ENCODE peak calls at places on chromosomes 1 and 21, in five cellular contexts. Y is uterus; V is fibroblast of lung; B is mammary epithelial cell; W is effector memory CD4-positive, alpha-beta T cell. M is an unnamed sample.

GRCh38 chr1:56133517-56134472 is 445.6 kb downstream of the PLPP3 start:
- DNase-seq in Y (no peak), V (no peak), B (no peak), W (no peak), M (no peak)

GRCh38 chr1:229254910-229255541 is 15.9 kb upstream of the RAB4A start:
- DNase-seq in Y (no peak), V (no peak), B (no peak), W (no peak), M (no peak)

GRCh38 chr1:156474966-156475365 is 25.6 kb downstream of the MEF2D start:
- DNase-seq in Y (no peak), V (no peak), B (no peak), W (no peak), M (no peak)

GRCh38 chr1:64357376-64357775 is 112.6 kb upstream of the CACHD1 start:
- DNase-seq in Y (no peak), V (no peak), B (no peak), W (no peak), M (no peak)

GRCh38 chr1:22808846-22809501 is 98.3 kb downstream of the EPHB2 start:
- DNase-seq in Y (peak), V (peak), B (no peak), W (no peak), M (no peak)

GRCh38 chr1:225209153-225209552 is 218.7 kb downstream of the LBR start:
- DNase-seq in Y (no peak), V (no peak), B (no peak), W (no peak), M (no peak)

GRCh38 chr1:53449693-53450092 is 9.5 kb upstream of the DMRTB1 start:
- DNase-seq in Y (no peak), V (no peak), B (no peak), W (no peak), M (no peak)

GRCh38 chr21:16084776-16085364 is 355.1 kb downstream of the USP25 start:
- DNase-seq in Y (peak), V (peak), B (no peak), W (no peak), M (no peak)

DNA sequence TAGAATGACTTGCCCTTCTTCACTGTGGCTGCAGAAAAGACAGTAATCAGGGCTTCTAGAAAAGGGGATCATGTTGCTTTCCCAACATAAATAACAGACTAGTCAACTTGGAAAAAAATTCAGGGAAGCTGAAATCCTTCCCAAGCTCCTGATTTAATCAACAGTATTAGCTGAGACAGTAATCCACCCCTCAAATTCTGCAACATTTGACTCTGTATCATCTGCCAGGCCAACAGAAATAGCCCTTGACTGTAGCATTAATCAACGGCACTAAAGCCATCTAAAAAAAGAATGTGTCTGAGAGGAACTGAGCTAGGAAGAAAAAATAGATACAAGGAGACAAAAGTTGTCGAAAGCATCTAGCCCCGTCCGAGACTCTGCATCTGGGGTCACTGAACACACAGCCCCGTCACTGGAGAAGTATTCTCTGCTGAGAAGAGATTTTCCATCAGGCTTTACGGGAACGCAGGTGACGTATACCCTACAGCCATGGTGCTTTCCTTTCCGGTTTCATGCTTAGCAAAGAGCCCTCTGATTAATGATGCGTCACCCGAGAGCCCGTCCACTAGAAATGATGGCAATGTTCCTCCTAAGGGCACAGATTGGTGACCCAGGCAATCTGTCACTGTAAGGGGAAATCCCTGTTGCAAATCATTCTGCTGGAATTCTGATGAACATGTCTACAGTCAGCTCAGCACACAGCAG is 42.1 kb upstream of the TP53BP2 start:
- DNase-seq in Y (peak), V (peak), B (peak), W (no peak), M (no peak)
- H3K4me3 ChIP-seq in Y (no peak), V (peak), B (no peak), W (no peak), M (no peak)

GRCh38 chr1:145990249-145991097 is 5.9 kb downstream of the TXNIP start:
- DNase-seq in Y (peak), V (no peak), B (no peak), W (no peak), M (no peak)
- H3K4me3 ChIP-seq in Y (no peak), V (no peak), B (no peak), W (no peak), M (no peak)

GRCh38 chr1:17056586-17056985 is 2.8 kb upstream of the SDHB start:
- DNase-seq in Y (no peak), V (no peak), B (no peak), W (no peak), M (no peak)
- H3K4me3 ChIP-seq in Y (no peak), V (no peak), B (no peak), W (no peak), M (no peak)

GRCh38 chr1:45211061-45211460 is 4.7 kb upstream of the ZSWIM5 start:
- DNase-seq in Y (no peak), V (no peak), B (no peak), W (no peak), M (no peak)

GRCh38 chr1:45213892-45214291 is 7.5 kb upstream of the ZSWIM5 start:
- DNase-seq in Y (no peak), V (no peak), B (no peak), W (no peak), M (no peak)

GRCh38 chr1:45216200-45216541 is 9.8 kb upstream of the ZSWIM5 start:
- DNase-seq in Y (no peak), V (no peak), B (peak), W (no peak), M (no peak)

GRCh38 chr1:45216861-45217260 is 10.5 kb upstream of the ZSWIM5 start:
- DNase-seq in Y (no peak), V (no peak), B (no peak), W (no peak), M (no peak)

GRCh38 chr1:45215485-45216199 is 9.2 kb upstream of the ZSWIM5 start:
- DNase-seq in Y (no peak), V (no peak), B (no peak), W (no peak), M (no peak)
- H3K4me3 ChIP-seq in Y (no peak), V (no peak), B (no peak), W (no peak), M (no peak)